ENCODE peak calls at places on chromosome X, in ten cellular contexts. C, F, O, L, G, B, Q, U, S and D are unnamed samples.

GRCh38 chrX:12439396-12439795 is 301.1 kb downstream of the FRMPD4 start:
- DNase-seq in U (no peak), O (no peak), Q (no peak), C (no peak), G (no peak), L (no peak), S (no peak), B (no peak), F (peak; percentile 41), D (no peak)

GRCh38 chrX:127873637-127874036 is 178.6 kb downstream of the ACTRT1 start:
- DNase-seq in S (no peak), F (no peak), O (no peak), L (no peak), G (no peak), Q (no peak), B (no peak), C (no peak), U (no peak), D (no peak)

GRCh38 chrX:34350552-34350951 is 218.4 kb upstream of the FAM47A start:
- DNase-seq in B (no peak), L (no peak), O (no peak), F (peak; percentile 31), S (no peak), Q (no peak), C (no peak), U (no peak), G (no peak), D (no peak)

GRCh38 chrX:136076942-136077341 is 70.4 kb upstream of the FHL1 start:
- DNase-seq in O (no peak), C (no peak), L (no peak), G (no peak), F (no peak), Q (no peak), U (no peak), B (no peak), S (no peak), D (no peak)

GRCh38 chrX:46957299-46957698 is 45.1 kb downstream of the JADE3 start:
- DNase-seq in C (no peak), B (no peak), O (no peak), S (no peak), Q (no peak), L (no peak), U (peak; percentile 20), G (no peak), F (peak; percentile 19), D (no peak)

GRCh38 chrX:72255445-72255844 is 16.6 kb upstream of the ERCC6L start:
- DNase-seq in U (peak; percentile 30), O (no peak), C (no peak), B (peak; percentile 79), Q (no peak), F (no peak), L (no peak), S (peak; percentile 28), G (no peak), D (no peak)

GRCh38 chrX:17634542-17635207 is 102.6 kb upstream of the SCML1 start:
- DNase-seq in F (no peak), G (no peak), U (no peak), S (no peak), O (no peak), L (no peak), C (no peak), B (no peak), Q (no peak), D (no peak)

GRCh38 chrX:15384304-15384703 is at the start of gene VEGFD:
- DNase-seq in F (peak; percentile 89), B (no peak), G (no peak), Q (peak; percentile 2), O (no peak), C (peak; percentile 68), U (no peak), S (no peak), L (no peak), D (no peak)

GRCh38 chrX:55007633-55008032 is 7.5 kb downstream of the APEX2 start:
- DNase-seq in U (no peak), B (no peak), C (peak; percentile 37), G (no peak), L (no peak), Q (peak; percentile 59), O (no peak), S (peak; percentile 74), F (peak; percentile 73), D (no peak)

GRCh38 chrX:51737062-51737461 is 6.2 kb upstream of the GSPT2 start:
- DNase-seq in F (no peak), U (no peak), L (no peak), C (no peak), G (no peak), O (no peak), Q (no peak), B (no peak), S (no peak), D (no peak)

GRCh38 chrX:148871422-148872152 is 371.2 kb downstream of the AFF2 start:
- DNase-seq in F (peak; percentile 83), B (no peak), U (no peak), Q (peak; percentile 70), O (no peak), S (no peak), G (no peak), C (peak; percentile 54), L (no peak), D (no peak)

GRCh38 chrX:1093112-1093511 is 119.3 kb downstream of the CRLF2 start:
- DNase-seq in C (no peak), G (no peak), B (no peak), L (no peak), U (no peak), Q (no peak), O (peak; percentile 8), S (no peak), F (no peak), D (peak; percentile 24)

GRCh38 chrX:34849371-34849770 is 93.2 kb upstream of the FAM47B start:
- DNase-seq in G (no peak), B (no peak), S (no peak), U (no peak), Q (no peak), C (no peak), O (no peak), F (peak; percentile 56), L (no peak), D (no peak)

GRCh38 chrX:25721564-25721963 is 416.6 kb upstream of the MAGEB18 start:
- DNase-seq in L (no peak), Q (no peak), G (no peak), U (no peak), C (no peak), O (no peak), B (no peak), S (no peak), F (peak; percentile 18), D (no peak)
- TF ChIP-seq CTCF in L (peak; percentile 40), Q (peak; percentile 43), G (no peak), U (no peak), C (no peak), O (peak; percentile 26), B (peak; percentile 21), S (no peak), F (peak; percentile 41), D (peak; percentile 62)

GRCh38 chrX:150565551-150565950 is 2.9 kb upstream of the MTM1 start:
- DNase-seq in U (no peak), S (no peak), Q (no peak), G (no peak), C (no peak), O (no peak), L (no peak), F (no peak), B (no peak), D (no peak)
- TF ChIP-seq CTCF in U (no peak), S (no peak), Q (no peak), G (no peak), C (no peak), O (no peak), L (no peak), F (no peak), B (no peak), D (no peak)

GRCh38 chrX:132957211-132958085 is 981 bp downstream of the HS6ST2 start:
- DNase-seq in B (no peak), G (no peak), F (no peak), O (no peak), Q (no peak), L (peak; percentile 18), U (peak; percentile 54), S (peak; percentile 23), C (no peak), D (no peak)

GRCh38 chrX:132955710-132956109 is 2.7 kb downstream of the HS6ST2 start:
- DNase-seq in C (no peak), S (no peak), B (no peak), G (no peak), F (no peak), Q (no peak), U (no peak), O (no peak), L (no peak), D (no peak)

GRCh38 chrX:132961511-132961910 is 3.1 kb upstream of the HS6ST2 start:
- DNase-seq in F (no peak), U (no peak), L (no peak), G (no peak), O (no peak), B (no peak), Q (no peak), S (no peak), C (no peak), D (no peak)

GRCh38 chrX:132956421-132957210 is 1.8 kb downstream of the HS6ST2 start:
- DNase-seq in G (no peak), S (no peak), Q (no peak), U (no peak), B (no peak), L (peak; percentile 13), F (no peak), O (no peak), C (no peak), D (no peak)

DNA sequence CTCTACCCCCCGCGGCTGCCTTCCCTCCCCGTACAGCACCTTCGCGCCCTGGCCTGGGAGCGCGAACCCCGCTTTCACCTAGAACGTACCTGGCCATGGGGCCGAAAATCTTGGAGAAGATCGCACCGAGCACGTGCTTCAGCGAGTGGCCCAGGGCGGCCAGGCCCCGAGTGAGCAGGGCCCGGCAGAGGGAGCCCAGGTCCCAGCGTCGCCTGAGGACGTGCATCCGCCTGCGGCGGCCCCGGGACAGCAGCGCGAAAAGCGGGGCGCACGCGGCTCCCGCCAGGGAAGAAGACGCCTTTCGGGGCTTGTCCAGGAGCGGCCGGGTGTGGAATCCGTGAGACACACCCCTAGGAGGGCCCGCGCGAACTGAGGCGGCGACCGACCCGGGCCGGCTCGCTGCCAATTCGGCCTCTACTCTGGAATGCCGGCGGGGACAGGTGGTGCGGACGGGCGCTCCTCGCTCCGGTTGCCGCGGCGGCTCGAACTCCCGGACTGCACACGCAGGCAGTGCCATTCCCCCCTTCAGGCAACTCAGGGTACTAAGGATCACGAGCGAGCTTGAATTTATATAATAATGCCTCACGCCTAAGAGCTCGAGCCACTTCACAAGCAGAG is at the start of gene HS6ST2:
- DNase-seq in B (no peak), C (no peak), U (peak; percentile 59), F (no peak), S (peak; percentile 34), O (no peak), Q (no peak), L (peak; percentile 18), G (no peak), D (no peak)
- TF ChIP-seq CTCF in B (no peak), C (no peak), U (peak; percentile 6), F (no peak), S (no peak), O (no peak), Q (no peak), L (no peak), G (no peak), D (peak; percentile 63)

GRCh38 chrX:118644378-118644777 is 83.0 kb upstream of the IL13RA1 start:
- DNase-seq in S (no peak), F (peak; percentile 40), G (no peak), C (peak; percentile 26), B (no peak), U (peak; percentile 15), O (no peak), L (no peak), Q (peak; percentile 40), D (no peak)
- TF ChIP-seq CTCF in S (peak; percentile 22), F (peak; percentile 36), G (peak; percentile 20), C (no peak), B (peak; percentile 21), U (no peak), O (peak; percentile 56), L (peak; percentile 52), Q (peak; percentile 37), D (peak; percentile 80)